ENCODE peak calls at places on chromosome 9, in ten cellular contexts. P, C, U, I, M, Y, H, K, W and F are unnamed samples.

GRCh38 chr9:133658442-133659431 is 22.6 kb downstream of the DBH start:
- DNase-seq in P (peak; percentile 28), C (peak; percentile 25), U (peak; percentile 19), I (no peak), M (no peak), Y (peak; percentile 42), H (peak; percentile 44), K (no peak), W (peak; percentile 74), F (no peak)

GRCh38 chr9:89318123-89319014 is at the start of gene SECISBP2:
- DNase-seq in P (peak; percentile 96), C (peak; percentile 93), U (peak; percentile 97), I (peak; percentile 91), M (peak; percentile 95), Y (peak; percentile 99), H (peak; percentile 98), K (peak; percentile 79), W (peak; percentile 92), F (peak; percentile 90)

GRCh38 chr9:117466111-117466510 is 51.3 kb upstream of the ASTN2 start:
- DNase-seq in P (no peak), C (no peak), U (no peak), I (no peak), M (no peak), Y (no peak), H (no peak), K (no peak), W (no peak), F (no peak)

GRCh38 chr9:76298497-76299144 is 95.6 kb downstream of the RFK start:
- DNase-seq in P (no peak), C (no peak), U (no peak), I (no peak), M (no peak), Y (no peak), H (no peak), K (no peak), W (no peak), F (no peak)

GRCh38 chr9:98214811-98215210 is 22.4 kb upstream of the CORO2A start:
- DNase-seq in P (no peak), C (no peak), U (no peak), I (no peak), M (no peak), Y (no peak), H (no peak), K (no peak), W (no peak), F (no peak)

GRCh38 chr9:70792796-70793195 is 328.6 kb downstream of the TRPM3 start:
- DNase-seq in P (no peak), C (no peak), U (no peak), I (no peak), M (no peak), Y (no peak), H (no peak), K (no peak), W (no peak), F (no peak)

GRCh38 chr9:87542180-87542579 is 44.5 kb downstream of the DAPK1 start:
- DNase-seq in P (no peak), C (no peak), U (no peak), I (no peak), M (no peak), Y (no peak), H (no peak), K (no peak), W (no peak), F (no peak)

GRCh38 chr9:91734371-91734981 is 215.6 kb downstream of the ROR2 start:
- DNase-seq in P (peak; percentile 49), C (peak; percentile 63), U (peak; percentile 58), I (peak; percentile 84), M (peak; percentile 29), Y (peak; percentile 74), H (peak; percentile 72), K (no peak), W (peak; percentile 88), F (peak; percentile 84)

GRCh38 chr9:91059713-91060112 is 258.1 kb downstream of the SYK start:
- DNase-seq in P (no peak), C (no peak), U (no peak), I (no peak), M (no peak), Y (no peak), H (no peak), K (no peak), W (no peak), F (no peak)

GRCh38 chr9:2837915-2838314 is 6.0 kb downstream of the PUM3 start:
- DNase-seq in P (no peak), C (no peak), U (peak; percentile 35), I (no peak), M (no peak), Y (peak; percentile 62), H (no peak), K (no peak), W (no peak), F (no peak)

GRCh38 chr9:72297516-72297915 is 67.5 kb downstream of the ZFAND5 start:
- DNase-seq in P (no peak), C (no peak), U (no peak), I (no peak), M (no peak), Y (no peak), H (no peak), K (no peak), W (no peak), F (no peak)

GRCh38 chr9:135582966-135583685 is 21.6 kb downstream of the PAEP start:
- DNase-seq in P (no peak), C (no peak), U (no peak), I (no peak), M (no peak), Y (no peak), H (no peak), K (no peak), W (no peak), F (peak; percentile 23)

GRCh38 chr9:18601956-18602355 is 128.0 kb downstream of the ADAMTSL1 start:
- DNase-seq in P (no peak), C (no peak), U (peak; percentile 39), I (no peak), M (no peak), Y (no peak), H (no peak), K (no peak), W (no peak), F (no peak)

GRCh38 chr9:86732514-86732913 is 214.8 kb downstream of the GAS1 start:
- DNase-seq in P (no peak), C (no peak), U (peak; percentile 92), I (no peak), M (no peak), Y (peak; percentile 93), H (no peak), K (no peak), W (no peak), F (no peak)

GRCh38 chr9:135273077-135273476 is 185.6 kb downstream of the OLFM1 start:
- DNase-seq in P (no peak), C (no peak), U (no peak), I (no peak), M (no peak), Y (no peak), H (no peak), K (no peak), W (no peak), F (no peak)

GRCh38 chr9:120369608-120370220 is 210.3 kb downstream of the CDK5RAP2 start:
- DNase-seq in P (no peak), C (no peak), U (peak; percentile 42), I (no peak), M (no peak), Y (peak; percentile 65), H (no peak), K (no peak), W (no peak), F (no peak)

GRCh38 chr9:109289931-109290330 is 30.9 kb downstream of the EPB41L4B start:
- DNase-seq in P (no peak), C (no peak), U (no peak), I (no peak), M (no peak), Y (no peak), H (no peak), K (no peak), W (no peak), F (no peak)

GRCh38 chr9:504921-505821 is 290.5 kb downstream of the DOCK8 start:
- DNase-seq in P (peak; percentile 27), C (peak; percentile 13), U (no peak), I (peak; percentile 51), M (no peak), Y (peak; percentile 13), H (peak; percentile 52), K (no peak), W (peak; percentile 55), F (peak; percentile 50)

GRCh38 chr9:89993678-89994630 is 389.1 kb downstream of the GADD45G start:
- DNase-seq in P (peak; percentile 60), C (no peak), U (no peak), I (no peak), M (peak; percentile 88), Y (no peak), H (peak; percentile 25), K (no peak), W (no peak), F (no peak)

GRCh38 chr9:85702881-85703280 is 38.9 kb downstream of the AGTPBP1 start:
- DNase-seq in P (no peak), C (no peak), U (no peak), I (no peak), M (peak; percentile 47), Y (peak; percentile 14), H (peak; percentile 9), K (no peak), W (no peak), F (no peak)

GRCh38 chr9:13001989-13002580 is 227.3 kb downstream of the LURAP1L start:
- DNase-seq in P (no peak), C (no peak), U (no peak), I (no peak), M (no peak), Y (no peak), H (no peak), K (no peak), W (no peak), F (no peak)

GRCh38 chr9:1732670-1733069 is 282.5 kb upstream of the SMARCA2 start:
- DNase-seq in P (no peak), C (no peak), U (no peak), I (peak; percentile 7), M (no peak), Y (no peak), H (no peak), K (no peak), W (no peak), F (peak; percentile 12)
- TF ChIP-seq CTCF in P (no peak), C (no peak), U (no peak), I (no peak), M (no peak), Y (no peak), H (peak; percentile 27), K (peak; percentile 43), W (no peak), F (peak; percentile 30)

GRCh38 chr9:129036923-129037766 is 719 bp downstream of the MIGA2 start:
- DNase-seq in P (no peak), C (no peak), U (no peak), I (no peak), M (no peak), Y (no peak), H (no peak), K (no peak), W (no peak), F (no peak)
- TF ChIP-seq CTCF in P (no peak), C (no peak), U (no peak), I (no peak), M (no peak), Y (no peak), H (no peak), K (no peak), W (no peak), F (no peak)

GRCh38 chr9:137213160-137214060 is 7.9 kb downstream of the NDOR1 start:
- DNase-seq in P (no peak), C (no peak), U (no peak), I (no peak), M (no peak), Y (no peak), H (no peak), K (no peak), W (no peak), F (no peak)
- TF ChIP-seq CTCF in P (no peak), C (no peak), U (peak; percentile 15), I (no peak), M (peak; percentile 8), Y (no peak), H (no peak), K (peak; percentile 3), W (no peak), F (no peak)

GRCh38 chr9:127537792-127538191 is 74.3 kb upstream of the STXBP1 start:
- DNase-seq in P (no peak), C (no peak), U (no peak), I (peak; percentile 49), M (no peak), Y (no peak), H (no peak), K (no peak), W (no peak), F (no peak)
- TF ChIP-seq CTCF in P (peak; percentile 7), C (no peak), U (peak; percentile 32), I (no peak), M (no peak), Y (peak; percentile 19), H (peak; percentile 24), K (peak; percentile 46), W (no peak), F (no peak)